ENCODE peak calls at places on chromosome 12, in four cellular contexts. One of them, this sample, is unnamed.

GRCh38 chr12:112013601-112014402 is 576 bp downstream of the ERP29 start:
- DNase-seq in natural killer cell: peak; percentile 34
- DNase-seq in AG09309: peak; percentile 39
- DNase-seq in mucosa of descending colon: peak; percentile 85
- DNase-seq in this sample: no peak

GRCh38 chr12:56993346-56993745 is 13.0 kb downstream of the ZBTB39 start:
- DNase-seq in natural killer cell: no peak
- DNase-seq in mucosa of descending colon: no peak
- DNase-seq in AG09309: no peak
- DNase-seq in this sample: no peak

GRCh38 chr12:10982244-10982643 is 4.5 kb downstream of the TAS2R50 start:
- DNase-seq in natural killer cell: no peak
- DNase-seq in AG09309: no peak
- DNase-seq in mucosa of descending colon: no peak
- DNase-seq in this sample: no peak

GRCh38 chr12:128813883-128814282 is 9.9 kb downstream of the SLC15A4 start:
- DNase-seq in AG09309: no peak
- DNase-seq in mucosa of descending colon: no peak
- DNase-seq in natural killer cell: peak; percentile 62
- DNase-seq in this sample: no peak

GRCh38 chr12:45259732-45260480 is 44.0 kb downstream of the ANO6 start:
- DNase-seq in AG09309: no peak
- DNase-seq in mucosa of descending colon: no peak
- DNase-seq in natural killer cell: no peak
- DNase-seq in this sample: no peak

GRCh38 chr12:67818379-67819001 is 169.9 kb downstream of the DYRK2 start:
- DNase-seq in natural killer cell: no peak
- DNase-seq in mucosa of descending colon: no peak
- DNase-seq in AG09309: no peak
- DNase-seq in this sample: no peak

GRCh38 chr12:15230137-15230536 is 8.9 kb upstream of the RERG start:
- DNase-seq in mucosa of descending colon: no peak
- DNase-seq in AG09309: no peak
- DNase-seq in natural killer cell: no peak
- DNase-seq in this sample: no peak

GRCh38 chr12:92553389-92553788 is 149.4 kb upstream of the PLEKHG7 start:
- DNase-seq in AG09309: no peak
- DNase-seq in mucosa of descending colon: no peak
- DNase-seq in natural killer cell: peak; percentile 29
- DNase-seq in this sample: no peak

GRCh38 chr12:24861751-24862575 is 86.9 kb downstream of the BCAT1 start:
- DNase-seq in natural killer cell: no peak
- DNase-seq in mucosa of descending colon: no peak
- DNase-seq in AG09309: no peak
- DNase-seq in this sample: no peak

GRCh38 chr12:46224401-46224800 is 44.4 kb downstream of the SLC38A1 start:
- DNase-seq in AG09309: peak; percentile 51
- DNase-seq in mucosa of descending colon: no peak
- DNase-seq in natural killer cell: no peak
- DNase-seq in this sample: peak; percentile 86

GRCh38 chr12:1122803-1123202 is 131.8 kb downstream of the ERC1 start:
- DNase-seq in mucosa of descending colon: no peak
- DNase-seq in natural killer cell: no peak
- DNase-seq in AG09309: no peak
- DNase-seq in this sample: no peak

GRCh38 chr12:76455582-76456345 is 103.8 kb downstream of the OSBPL8 start:
- DNase-seq in natural killer cell: no peak
- DNase-seq in AG09309: peak; percentile 77
- DNase-seq in mucosa of descending colon: no peak
- DNase-seq in this sample: peak; percentile 56

GRCh38 chr12:104802198-104802597 is 155.9 kb downstream of the SLC41A2 start:
- DNase-seq in AG09309: no peak
- DNase-seq in mucosa of descending colon: no peak
- DNase-seq in natural killer cell: no peak
- DNase-seq in this sample: no peak

GRCh38 chr12:89256060-89256459 is 96.2 kb downstream of the DUSP6 start:
- DNase-seq in mucosa of descending colon: no peak
- DNase-seq in AG09309: no peak
- DNase-seq in natural killer cell: no peak
- DNase-seq in this sample: no peak

GRCh38 chr12:132716356-132716755 is 5.7 kb downstream of the PGAM5 start:
- DNase-seq in natural killer cell: no peak
- DNase-seq in AG09309: no peak
- DNase-seq in mucosa of descending colon: no peak
- DNase-seq in this sample: no peak

GRCh38 chr12:87827638-87828264 is 201.4 kb downstream of the C12orf50 start:
- DNase-seq in AG09309: no peak
- DNase-seq in natural killer cell: no peak
- DNase-seq in mucosa of descending colon: no peak
- DNase-seq in this sample: no peak

GRCh38 chr12:109717390-109718357 is 4.0 kb downstream of the FAM222A start:
- DNase-seq in AG09309: no peak
- DNase-seq in mucosa of descending colon: no peak
- DNase-seq in natural killer cell: no peak
- DNase-seq in this sample: no peak

GRCh38 chr12:93306636-93307035 is 71.1 kb upstream of the NUDT4 start:
- DNase-seq in natural killer cell: no peak
- DNase-seq in mucosa of descending colon: no peak
- DNase-seq in AG09309: no peak
- DNase-seq in this sample: no peak

GRCh38 chr12:8860165-8860961 is 37.9 kb downstream of the A2ML1 start:
- DNase-seq in natural killer cell: no peak
- DNase-seq in mucosa of descending colon: no peak
- DNase-seq in AG09309: no peak
- DNase-seq in this sample: peak; percentile 15

GRCh38 chr12:52221912-52222457 is 11.1 kb upstream of the KRT7 start:
- DNase-seq in mucosa of descending colon: no peak
- DNase-seq in natural killer cell: peak; percentile 45
- DNase-seq in AG09309: no peak
- DNase-seq in this sample: no peak

GRCh38 chr12:109744991-109745942 is 31.6 kb downstream of the FAM222A start:
- DNase-seq in natural killer cell: no peak
- DNase-seq in AG09309: no peak
- DNase-seq in mucosa of descending colon: peak; percentile 24
- DNase-seq in this sample: no peak

GRCh38 chr12:119988440-119988787 is 622 bp upstream of the BICDL1 start:
- DNase-seq in natural killer cell: no peak
- DNase-seq in mucosa of descending colon: no peak
- DNase-seq in AG09309: no peak
- DNase-seq in this sample: no peak